ENCODE peak calls at places on chromosomes 7 and 10, in four cellular contexts. B is GM20000, L is Right ventricle myocardium inferior, V is NCI-H526. Q is an unnamed sample.

GRCh38 chr10:28569506-28570159 is 36.7 kb downstream of the WAC start:
- DNase-seq in V (no peak), L (no peak), B (no peak), Q (peak)

GRCh38 chr7:77310982-77311381 is 105.2 kb downstream of the GSAP start:
- DNase-seq in V (peak), L (no peak), B (no peak), Q (no peak)

GRCh38 chr10:78215645-78216044 is 182.0 kb downstream of the RPS24 start:
- DNase-seq in L (peak), V (peak), B (no peak), Q (no peak)

GRCh38 chr7:107322015-107322414 is 147.8 kb upstream of the GPR22 start:
- DNase-seq in B (no peak), V (no peak), L (no peak), Q (no peak)

GRCh38 chr10:86301431-86301830 is 65.2 kb downstream of the GRID1 start:
- DNase-seq in B (no peak), L (no peak), V (no peak), Q (no peak)

GRCh38 chr10:51117794-51118193 is 43.5 kb downstream of the PRKG1 start:
- DNase-seq in B (no peak), L (no peak), V (no peak), Q (no peak)

GRCh38 chr10:855079-855478 is 76.4 kb downstream of the LARP4B start:
- DNase-seq in B (no peak), V (no peak), L (no peak), Q (no peak)

GRCh38 chr10:129622736-129623135 is 155.7 kb downstream of the MGMT start:
- DNase-seq in L (no peak), B (no peak), V (no peak), Q (no peak)

GRCh38 chr7:44647981-44648714 is 41.7 kb downstream of the OGDH start:
- DNase-seq in L (no peak), B (no peak), V (no peak), Q (no peak)

GRCh38 chr7:133240302-133240701 is 12.6 kb upstream of the EXOC4 start:
- DNase-seq in B (no peak), L (no peak), V (no peak), Q (no peak)

GRCh38 chr7:140417456-140418155 is 13.7 kb downstream of the RAB19 start:
- DNase-seq in B (no peak), V (no peak), L (no peak), Q (no peak)

GRCh38 chr7:5420841-5421625 is 2.6 kb downstream of the TNRC18 start:
- DNase-seq in B (peak), L (peak), V (peak), Q (no peak)

GRCh38 chr7:48839108-48839507 is 85.2 kb upstream of the CDC14C start:
- DNase-seq in V (no peak), L (no peak), B (no peak), Q (no peak)

GRCh38 chr10:80289451-80290287 is at the start of gene MAT1A:
- DNase-seq in V (peak), B (no peak), L (no peak), Q (no peak)

GRCh38 chr10:84138478-84139125 is 707 bp upstream of the GHITM start:
- DNase-seq in B (peak), V (no peak), L (peak), Q (no peak)

GRCh38 chr10:13990918-13991317 is 339.8 kb downstream of the FRMD4A start:
- DNase-seq in L (peak), B (no peak), V (no peak), Q (no peak)

GRCh38 chr10:91511549-91512330 is 101.6 kb downstream of the HECTD2 start:
- DNase-seq in L (no peak), V (no peak), B (no peak), Q (no peak)

GRCh38 chr7:132379292-132379691 is 197.0 kb downstream of the PLXNA4 start:
- DNase-seq in B (no peak), L (no peak), V (no peak), Q (no peak)

GRCh38 chr10:122307669-122308486 is 36.8 kb downstream of the BTBD16 start:
- DNase-seq in B (peak), L (no peak), V (no peak), Q (no peak)

GRCh38 chr10:80356563-80356999 is at the start of the genes DYDC1 and DYDC2:
- DNase-seq in B (peak), V (peak), L (peak), Q (no peak)

GRCh38 chr10:92573091-92573797 is 649 bp downstream of the IDE start:
- DNase-seq in V (peak), L (no peak), B (peak), Q (no peak)

GRCh38 chr7:158001003-158001402 is 586.6 kb downstream of the PTPRN2 start:
- DNase-seq in V (no peak), B (no peak), L (no peak), Q (no peak)

GRCh38 chr7:128862571-128863432 is at the start of gene ATP6V1F:
- DNase-seq in B (peak), V (peak), L (peak), Q (peak)

GRCh38 chr7:27149817-27150567 is 2.4 kb downstream of the HOXA3 start:
- DNase-seq in V (peak), L (peak), B (no peak), Q (no peak)

GRCh38 chr7:132419538-132419937 is 156.7 kb downstream of the PLXNA4 start:
- DNase-seq in V (no peak), L (no peak), B (no peak), Q (no peak)

GRCh38 chr10:24901686-24902399 is 50.6 kb downstream of the PRTFDC1 start:
- DNase-seq in B (peak), V (no peak), L (no peak), Q (no peak)

GRCh38 chr7:132755538-132756481 is 179.5 kb upstream of the PLXNA4 start:
- DNase-seq in B (no peak), L (no peak), V (no peak), Q (peak)

GRCh38 chr10:5812283-5813090 is 747 bp downstream of the GDI2 start:
- DNase-seq in V (peak), L (peak), B (no peak), Q (no peak)

GRCh38 chr10:14405076-14406065 is 74.6 kb upstream of the FRMD4A start:
- DNase-seq in L (no peak), B (no peak), V (peak), Q (no peak)

GRCh38 chr7:3670898-3671297 is 369.8 kb downstream of the SDK1 start:
- DNase-seq in L (no peak), V (no peak), B (no peak), Q (no peak)

GRCh38 chr7:2004841-2005351 is 227.8 kb downstream of the MAD1L1 start:
- DNase-seq in L (peak), B (no peak), V (no peak), Q (no peak)

GRCh38 chr7:70668606-70669358 is 463.2 kb upstream of the GALNT17 start:
- DNase-seq in L (no peak), V (no peak), B (no peak), Q (no peak)

GRCh38 chr7:40680657-40681056 is 545.9 kb downstream of the SUGCT start:
- DNase-seq in V (peak), B (peak), L (no peak), Q (no peak)

GRCh38 chr7:12403287-12404181 is at the start of gene VWDE:
- DNase-seq in V (peak), B (peak), L (peak), Q (peak)

Q was measured in frontal cortex.